ENCODE peak calls at places on chromosomes 7 and 10, in four cellular contexts. O is K562, A is HepG2, F is GM12878. D is an unnamed sample.

GRCh38 chr7:157615101-157615817 is 278.5 kb downstream of the DNAJB6 start:
- DNase-seq in F (no peak), A (no peak), O (no peak), D (no peak)

GRCh38 chr7:93921607-93922446 is at the start of gene GNG11:
- DNase-seq in O (peak; percentile 25), A (no peak), F (no peak), D (no peak)

GRCh38 chr10:79329529-79329928 is 17.7 kb upstream of the PPIF start:
- DNase-seq in F (no peak), A (no peak), O (no peak), D (no peak)

GRCh38 chr10:24706479-24707118 is 17.1 kb downstream of the ARHGAP21 start:
- DNase-seq in F (no peak), O (peak; percentile 58), A (peak; percentile 63), D (no peak)

GRCh38 chr7:14717711-14718304 is 184.7 kb downstream of the DGKB start:
- DNase-seq in A (no peak), F (no peak), O (no peak), D (no peak)

GRCh38 chr7:45888185-45888992 is at the start of gene IGFBP1:
- DNase-seq in O (no peak), A (peak; percentile 95), F (no peak), D (no peak)

GRCh38 chr10:64115913-64116643 is 594.9 kb downstream of the REEP3 start:
- DNase-seq in F (no peak), A (no peak), O (peak; percentile 11), D (no peak)

GRCh38 chr7:8413600-8413999 is 19.8 kb upstream of the NXPH1 start:
- DNase-seq in O (no peak), A (no peak), F (no peak), D (no peak)

GRCh38 chr7:150379590-150380379 is 655 bp downstream of the ZNF775 start:
- DNase-seq in F (no peak), O (peak; percentile 77), A (no peak), D (no peak)

GRCh38 chr7:138105216-138105615 is 29.0 kb downstream of the AKR1D1 start:
- DNase-seq in F (no peak), O (no peak), A (no peak), D (no peak)

GRCh38 chr10:24858244-24858907 is 94.0 kb downstream of the PRTFDC1 start:
- DNase-seq in F (no peak), O (no peak), A (no peak), D (no peak)

DNA sequence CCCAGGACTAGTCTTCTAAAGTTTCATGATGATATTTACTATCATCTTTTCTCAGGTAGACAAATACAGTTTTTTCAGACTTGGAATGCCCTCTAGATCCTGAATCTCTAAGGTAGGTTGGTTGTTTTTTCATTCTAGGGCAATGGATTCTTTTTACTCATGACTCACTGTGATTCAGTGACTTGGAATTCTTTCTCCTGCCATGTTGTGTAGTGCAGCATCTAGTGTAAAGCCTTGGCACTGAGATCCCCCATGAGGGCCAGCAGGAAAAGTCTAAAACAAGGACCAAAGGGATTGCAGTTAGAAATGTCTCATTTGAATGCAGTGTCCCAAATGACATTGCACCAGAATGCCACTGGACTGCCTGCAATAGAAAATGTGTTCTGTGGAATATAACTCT is 430.4 kb downstream of the NEBL start:
- DNase-seq in O (no peak), F (no peak), A (no peak), D (no peak)
- TF ChIP-seq CTCF in O (no peak), F (no peak), A (no peak), D (no peak)

DNA sequence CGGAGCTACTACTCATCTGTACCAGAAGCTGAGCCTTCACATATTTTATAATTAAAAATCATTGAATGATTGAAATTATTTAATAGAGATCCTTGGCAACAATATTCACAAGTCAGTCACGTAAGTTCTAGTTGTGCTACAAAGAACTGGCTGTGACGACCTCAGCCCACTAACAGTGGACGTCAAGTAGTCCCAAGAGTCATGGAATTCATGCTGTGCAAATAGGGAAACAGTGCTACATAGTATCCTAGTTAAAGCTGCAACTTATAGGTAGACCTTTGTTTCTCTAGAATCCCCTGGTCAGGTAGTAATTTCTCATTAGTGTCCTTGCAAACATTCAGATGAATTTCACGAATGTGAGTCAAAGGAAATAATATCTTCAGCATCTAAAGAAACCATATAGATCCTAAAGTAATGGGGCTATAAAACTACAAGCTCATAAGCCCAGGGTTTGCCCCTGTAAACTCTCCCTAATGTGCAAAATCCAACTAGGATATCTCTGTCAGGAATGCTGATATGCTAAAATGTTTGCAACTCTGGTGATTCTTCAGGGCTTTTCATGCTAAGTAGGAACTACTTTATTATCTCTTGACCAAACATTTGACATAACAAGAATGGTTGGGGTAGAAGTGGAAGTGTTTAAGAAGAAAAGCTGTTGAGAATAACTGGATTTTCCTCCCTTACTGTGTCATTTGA is 31.2 kb downstream of the CFAP69 start:
- DNase-seq in F (no peak), O (no peak), A (peak; percentile 72), D (no peak)
- TF ChIP-seq GABPA in F (no peak), O (no peak), A (no peak), D (no peak)

GRCh38 chr7:28536259-28536658 is 123.9 kb downstream of the CREB5 start:
- DNase-seq in A (no peak), F (no peak), O (no peak), D (no peak)
- TF ChIP-seq CTCF in A (no peak), F (no peak), O (no peak), D (no peak)

GRCh38 chr7:106853250-106853908 is 11.7 kb upstream of the PIK3CG start:
- DNase-seq in F (no peak), A (no peak), O (no peak), D (no peak)

GRCh38 chr7:106844286-106844997 is 20.6 kb upstream of the PIK3CG start:
- DNase-seq in A (no peak), F (no peak), O (no peak), D (no peak)

GRCh38 chr7:106848851-106849442 is 16.1 kb upstream of the PIK3CG start:
- DNase-seq in O (peak; percentile 76), A (no peak), F (no peak), D (no peak)
- TF ChIP-seq GABPA in O (no peak), A (no peak), F (no peak), D (no peak)

GRCh38 chr7:2105917-2106316 is 126.8 kb downstream of the MAD1L1 start:
- DNase-seq in A (no peak), O (peak; percentile 83), F (no peak), D (no peak)

GRCh38 chr7:2103071-2103898 is 129.5 kb downstream of the MAD1L1 start:
- DNase-seq in A (no peak), F (no peak), O (no peak), D (no peak)

GRCh38 chr7:2105280-2105679 is 127.5 kb downstream of the MAD1L1 start:
- DNase-seq in O (no peak), F (no peak), A (no peak), D (peak; percentile 49)

GRCh38 chr7:2104716-2105115 is 128.0 kb downstream of the MAD1L1 start:
- DNase-seq in O (no peak), F (no peak), A (no peak), D (peak; percentile 28)

GRCh38 chr7:2104107-2104710 is 128.5 kb downstream of the MAD1L1 start:
- DNase-seq in A (peak; percentile 51), F (no peak), O (peak; percentile 96), D (peak; percentile 95)
- TF ChIP-seq CTCF in A (peak; percentile 62), F (peak; percentile 15), O (peak; percentile 93), D (peak; percentile 58)

GRCh38 chr7:57403601-57404342 is 46.2 kb upstream of the ZNF716 start:
- DNase-seq in O (peak; percentile 16), F (no peak), A (no peak), D (no peak)
- TF ChIP-seq GABPA in O (no peak), F (no peak), A (no peak), D (no peak)

GRCh38 chr7:74656421-74656910 is 1.1 kb upstream of the GTF2I start:
- DNase-seq in F (no peak), A (peak; percentile 51), O (peak; percentile 82), D (no peak)
- TF ChIP-seq CTCF in F (no peak), A (peak; percentile 65), O (peak; percentile 34), D (no peak)

DNA sequence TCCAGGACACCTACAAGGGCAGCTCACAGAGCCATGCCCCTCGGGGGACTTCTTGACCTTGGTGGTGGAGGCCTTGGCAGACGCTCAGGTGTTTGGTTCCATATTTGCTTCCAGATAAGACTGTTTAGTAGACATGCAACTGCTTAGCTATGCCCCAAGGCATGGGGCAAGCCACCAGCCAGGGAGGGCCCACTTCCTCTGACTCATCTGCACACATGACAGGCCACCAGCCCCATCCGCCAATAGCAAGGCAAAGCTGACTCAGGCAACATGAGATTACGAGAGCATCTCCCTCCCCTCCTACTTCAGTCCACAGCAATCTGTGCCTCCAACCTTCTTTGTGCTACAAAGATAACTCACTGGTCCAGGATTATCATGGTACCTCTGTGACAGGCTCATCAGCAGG is 54.9 kb downstream of the KCNMA1 start:
- DNase-seq in A (no peak), F (no peak), O (peak; percentile 63), D (peak; percentile 4)
- TF ChIP-seq GABPA in A (no peak), F (no peak), O (peak; percentile 59), D (no peak)